ENCODE peak calls at places on chromosomes 3 and 15, in nine cellular contexts. Q is activated naive CD4-positive, alpha-beta T cell treated with Interleukin-2 at 50 U/mL for 16 hours; I is NCI-H1417; M is WERI-Rb-1; H is ELR; B is amniotic epithelial cell; J is neural progenitor cell; R is activated CD8-positive, alpha-beta T cell treated with anti-CD3 and anti-CD28 coated beads, Interleukin-2, amount 10 ng/mL, durations not matched to agents 7 days and 5 days; V is activated T-helper 1 cell treated with anti-CD3 and anti-CD28 coated beads, Interleukin-12 subunit alpha, Interleukin-12 subunit beta, Interleukin-2, Interleukin-4 antibody, amounts not matched to agents 30 ng/mL and 10 ng/mL and 1 ng/mL, durations not matched to agents 14 hours and 24 hours and 36 hours. E is an unnamed sample.
A peak's percentile ranks its signal among the peaks of the same experiment; 100 is the strongest.

GRCh38 chr3:11480663-11481298 is 162.9 kb downstream of the VGLL4 start:
- DNase-seq in Q (no peak), I (peak; percentile 15), M (no peak), H (no peak), B (peak; percentile 98), J (no peak), R (no peak), V (no peak), E (no peak)

GRCh38 chr3:169657351-169658124 is 6.0 kb downstream of the MECOM start:
- DNase-seq in Q (no peak), I (peak; percentile 82), M (no peak), H (no peak), B (no peak), J (no peak), R (no peak), V (no peak), E (no peak)

GRCh38 chr15:26294062-26294689 is 431.0 kb upstream of the ATP10A start:
- DNase-seq in Q (no peak), I (no peak), M (peak; percentile 74), H (no peak), B (no peak), J (peak; percentile 53), R (no peak), V (no peak), E (no peak)

GRCh38 chr15:92429378-92430066 is 35.8 kb downstream of the ST8SIA2 start:
- DNase-seq in Q (no peak), I (peak; percentile 16), M (peak; percentile 67), H (peak; percentile 15), B (peak; percentile 6), J (peak; percentile 65), R (no peak), V (no peak), E (no peak)

GRCh38 chr15:73594109-73594508 is 39.1 kb downstream of the NPTN start:
- DNase-seq in Q (no peak), I (no peak), M (no peak), H (no peak), B (no peak), J (no peak), R (no peak), V (no peak), E (no peak)

GRCh38 chr15:39788108-39788507 is 5.5 kb upstream of the FSIP1 start:
- DNase-seq in Q (no peak), I (no peak), M (no peak), H (peak; percentile 59), B (peak; percentile 47), J (no peak), R (no peak), V (no peak), E (no peak)

GRCh38 chr3:146093928-146094327 is 67.1 kb downstream of the PLOD2 start:
- DNase-seq in Q (no peak), I (no peak), M (no peak), H (no peak), B (peak; percentile 42), J (no peak), R (no peak), V (no peak), E (no peak)

GRCh38 chr15:42691308-42691707 is 45.6 kb downstream of the CDAN1 start:
- DNase-seq in Q (no peak), I (no peak), M (no peak), H (no peak), B (no peak), J (no peak), R (peak; percentile 36), V (no peak), E (no peak)

GRCh38 chr3:178085817-178086123 is 450.5 kb upstream of the KCNMB2 start:
- DNase-seq in Q (no peak), I (no peak), M (no peak), H (no peak), B (no peak), J (no peak), R (no peak), V (no peak), E (no peak)

GRCh38 chr15:90232941-90233700 is 620 bp downstream of the CIB1 start:
- DNase-seq in Q (peak; percentile 70), I (peak; percentile 78), M (peak; percentile 61), H (peak; percentile 75), B (peak; percentile 47), J (peak; percentile 72), R (peak; percentile 59), V (peak; percentile 54), E (no peak)

GRCh38 chr3:127479449-127479848 is 111.1 kb downstream of the TPRA1 start:
- DNase-seq in Q (no peak), I (no peak), M (no peak), H (no peak), B (no peak), J (no peak), R (no peak), V (no peak), E (no peak)

GRCh38 chr15:59997070-59997701 is 6.9 kb upstream of the FOXB1 start:
- DNase-seq in Q (peak; percentile 61), I (peak; percentile 96), M (peak; percentile 43), H (no peak), B (no peak), J (peak; percentile 95), R (peak; percentile 85), V (peak; percentile 63), E (no peak)

GRCh38 chr15:89330119-89330518 is 4.5 kb downstream of the POLG start:
- DNase-seq in Q (no peak), I (no peak), M (no peak), H (no peak), B (no peak), J (no peak), R (peak; percentile 19), V (no peak), E (no peak)

GRCh38 chr15:28930011-28930410 is 44.2 kb downstream of the APBA2 start:
- DNase-seq in Q (no peak), I (no peak), M (no peak), H (no peak), B (no peak), J (no peak), R (no peak), V (no peak), E (no peak)

GRCh38 chr3:186124618-186125017 is 15.7 kb upstream of the ETV5 start:
- DNase-seq in Q (no peak), I (no peak), M (no peak), H (no peak), B (no peak), J (no peak), R (no peak), V (no peak), E (no peak)

GRCh38 chr15:43915820-43916660 is 89.2 kb downstream of the WDR76 start:
- DNase-seq in Q (no peak), I (no peak), M (no peak), H (no peak), B (peak; percentile 66), J (peak; percentile 47), R (no peak), V (no peak), E (no peak)

GRCh38 chr3:156483426-156483825 is 71.5 kb downstream of the SSR3 start:
- DNase-seq in Q (peak; percentile 10), I (no peak), M (no peak), H (peak; percentile 93), B (peak; percentile 91), J (no peak), R (peak; percentile 43), V (peak; percentile 14), E (no peak)

GRCh38 chr15:31606942-31607497 is 280.4 kb downstream of the KLF13 start:
- DNase-seq in Q (no peak), I (no peak), M (no peak), H (no peak), B (peak; percentile 3), J (no peak), R (no peak), V (no peak), E (no peak)

GRCh38 chr15:45285413-45285812 is 33.4 kb downstream of the SLC28A2 start:
- DNase-seq in Q (no peak), I (no peak), M (no peak), H (no peak), B (no peak), J (no peak), R (no peak), V (no peak), E (no peak)

GRCh38 chr15:48478581-48478980 is 147.4 kb downstream of the DUT start:
- DNase-seq in Q (no peak), I (no peak), M (no peak), H (no peak), B (no peak), J (no peak), R (no peak), V (no peak), E (no peak)

GRCh38 chr3:123076496-123077418 is 9.9 kb downstream of the PDIA5 start:
- DNase-seq in Q (no peak), I (no peak), M (no peak), H (no peak), B (peak; percentile 42), J (no peak), R (no peak), V (no peak), E (no peak)

GRCh38 chr15:57273366-57273765 is 102.9 kb upstream of the CGNL1 start:
- DNase-seq in Q (no peak), I (no peak), M (no peak), H (no peak), B (no peak), J (no peak), R (no peak), V (no peak), E (no peak)

GRCh38 chr15:53216036-53216435 is 425.9 kb upstream of the ONECUT1 start:
- DNase-seq in Q (no peak), I (no peak), M (no peak), H (no peak), B (no peak), J (no peak), R (no peak), V (no peak), E (no peak)

GRCh38 chr3:8856031-8856430 is 86.6 kb upstream of the OXTR start:
- DNase-seq in Q (no peak), I (no peak), M (no peak), H (no peak), B (no peak), J (no peak), R (no peak), V (no peak), E (no peak)

GRCh38 chr3:48595526-48596121 is 495 bp upstream of the COL7A1 start:
- DNase-seq in Q (no peak), I (no peak), M (no peak), H (peak; percentile 98), B (peak; percentile 56), J (peak; percentile 26), R (no peak), V (no peak), E (no peak)

E was measured in natural killer cell.